ENCODE peak calls at places on chromosomes 4 and X, in four cellular contexts. D is thoracic aorta, K is HCT116, Y is cardiac fibroblast. S is an unnamed sample.

GRCh38 chr4:178137732-178138471 is 695.7 kb upstream of the AGA start:
- DNase-seq in D (no peak), Y (no peak), K (no peak), S (no peak)

GRCh38 chr4:133493776-133494175 is 344.7 kb downstream of the PCDH10 start:
- DNase-seq in K (no peak), D (no peak), Y (no peak), S (no peak)

GRCh38 chrX:41785685-41786084 is 61.7 kb downstream of the GPR82 start:
- DNase-seq in K (no peak), D (no peak), Y (peak; percentile 42), S (no peak)

GRCh38 chr4:127759228-127759820 is 22.8 kb upstream of the HSPA4L start:
- DNase-seq in Y (no peak), D (no peak), K (no peak), S (no peak)

GRCh38 chr4:76622126-76622525 is 187.1 kb downstream of the SHROOM3 start:
- DNase-seq in D (no peak), Y (no peak), K (no peak), S (no peak)

GRCh38 chrX:56783450-56783831 is 54.4 kb downstream of the NBDY start:
- DNase-seq in D (no peak), Y (no peak), K (no peak), S (peak; percentile 49)

GRCh38 chr4:1036976-1037810 is 25.8 kb downstream of the FGFRL1 start:
- DNase-seq in D (no peak), Y (no peak), K (no peak), S (no peak)

GRCh38 chr4:121228851-121229250 is 64.7 kb upstream of the TNIP3 start:
- DNase-seq in K (no peak), Y (no peak), D (no peak), S (no peak)

GRCh38 chr4:183412836-183413561 is 31.4 kb upstream of the CDKN2AIP start:
- DNase-seq in K (no peak), Y (no peak), D (no peak), S (no peak)

GRCh38 chrX:142089193-142089592 is 115.9 kb downstream of the MAGEC2 start:
- DNase-seq in Y (peak; percentile 49), D (no peak), K (no peak), S (no peak)

GRCh38 chr4:12902735-12903134 is 581.4 kb downstream of the RAB28 start:
- DNase-seq in K (no peak), D (no peak), Y (no peak), S (no peak)

GRCh38 chr4:158172196-158172557 is 648 bp downstream of the GASK1B start:
- DNase-seq in Y (peak; percentile 77), K (no peak), D (no peak), S (no peak)

GRCh38 chr4:124804584-124804983 is 92.1 kb upstream of the ANKRD50 start:
- DNase-seq in D (no peak), K (no peak), Y (no peak), S (no peak)

GRCh38 chr4:125728568-125728967 is 413.8 kb downstream of the FAT4 start:
- DNase-seq in K (no peak), D (no peak), Y (peak; percentile 97), S (no peak)

GRCh38 chr4:54937501-54937900 is 187.9 kb downstream of the KDR start:
- DNase-seq in Y (no peak), K (no peak), D (no peak), S (no peak)

GRCh38 chrX:78321809-78322208 is 5.6 kb downstream of the CYSLTR1 start:
- DNase-seq in D (no peak), K (no peak), Y (no peak), S (no peak)

GRCh38 chrX:46628406-46629371 is 55.1 kb downstream of the CHST7 start:
- DNase-seq in K (no peak), D (peak; percentile 2), Y (peak; percentile 67), S (no peak)

GRCh38 chr4:81255524-81255923 is 40.5 kb upstream of the PRKG2 start:
- DNase-seq in D (no peak), K (no peak), Y (peak; percentile 86), S (no peak)

GRCh38 chrX:30885136-30885535 is 3.9 kb downstream of the TAB3 start:
- DNase-seq in Y (no peak), K (no peak), D (no peak), S (no peak)

GRCh38 chr4:148438047-148438446 is 4.2 kb downstream of the NR3C2 start:
- DNase-seq in D (no peak), Y (no peak), K (no peak), S (no peak)

GRCh38 chrX:49282647-49283011 is 13.0 kb downstream of the PPP1R3F start:
- DNase-seq in K (peak; percentile 13), D (no peak), Y (peak; percentile 43), S (no peak)

GRCh38 chr4:80362578-80363181 is 27.1 kb downstream of the CFAP299 start:
- DNase-seq in D (no peak), K (peak; percentile 4), Y (peak; percentile 59), S (no peak)

GRCh38 chr4:184190711-184191110 is 27.0 kb downstream of the ENPP6 start:
- DNase-seq in Y (no peak), K (no peak), D (no peak), S (no peak)

GRCh38 chr4:174523003-174523693 is 860 bp upstream of the HPGD start:
- DNase-seq in K (no peak), D (no peak), Y (peak; percentile 10), S (no peak)

GRCh38 chrX:118823263-118824172 is at the start of gene ZCCHC12:
- DNase-seq in D (no peak), Y (peak; percentile 33), K (peak; percentile 27), S (no peak)

GRCh38 chr4:25925486-25926201 is 11.6 kb downstream of the SMIM20 start:
- DNase-seq in D (no peak), Y (peak; percentile 64), K (peak; percentile 35), S (no peak)

GRCh38 chr4:127533028-127533700 is 99.6 kb upstream of the INTU start:
- DNase-seq in D (no peak), Y (no peak), K (no peak), S (peak; percentile 32)

GRCh38 chr4:912548-913279 is 19.4 kb downstream of the GAK start:
- DNase-seq in Y (no peak), K (no peak), D (no peak), S (no peak)

GRCh38 chr4:183426507-183426906 is 17.9 kb upstream of the CDKN2AIP start:
- DNase-seq in D (no peak), Y (no peak), K (no peak), S (no peak)

GRCh38 chr4:67721770-67722597 is 21.0 kb upstream of the UBA6 start:
- DNase-seq in D (no peak), K (peak; percentile 68), Y (peak; percentile 65), S (no peak)

GRCh38 chr4:21476753-21477152 is 471.8 kb downstream of the KCNIP4 start:
- DNase-seq in Y (peak; percentile 10), K (no peak), D (no peak), S (no peak)

GRCh38 chr4:134219043-134219442 is 17.5 kb upstream of the PABPC4L start:
- DNase-seq in K (no peak), D (no peak), Y (no peak), S (no peak)

GRCh38 chr4:138835833-138836521 is 179.6 kb upstream of the NOCT start:
- DNase-seq in D (no peak), K (no peak), Y (peak; percentile 45), S (no peak)

GRCh38 chr4:2427383-2428334 is 8.9 kb downstream of the CFAP99 start:
- DNase-seq in Y (no peak), K (no peak), D (no peak), S (no peak)

GRCh38 chrX:13763489-13763888 is 28.9 kb downstream of the OFD1 start:
- DNase-seq in D (peak; percentile 4), Y (no peak), K (no peak), S (no peak)

GRCh38 chrX:13468096-13468495 is 101.3 kb upstream of the EGFL6 start:
- DNase-seq in D (no peak), K (no peak), Y (no peak), S (no peak)

GRCh38 chrX:95058815-95059214 is 1384.8 kb downstream of the FAM133A start:
- DNase-seq in K (no peak), Y (peak; percentile 87), D (no peak), S (no peak)

GRCh38 chrX:9440116-9440844 is 24.6 kb upstream of the TBL1X start:
- DNase-seq in K (no peak), Y (no peak), D (no peak), S (no peak)

GRCh38 chrX:9434151-9434550 is 30.7 kb upstream of the TBL1X start:
- DNase-seq in K (no peak), D (no peak), Y (no peak), S (no peak)

GRCh38 chrX:9443327-9443726 is 21.5 kb upstream of the TBL1X start:
- DNase-seq in Y (peak; percentile 18), K (no peak), D (no peak), S (no peak)

GRCh38 chrX:9436812-9437211 is 28.0 kb upstream of the TBL1X start:
- DNase-seq in Y (no peak), D (no peak), K (no peak), S (no peak)

GRCh38 chrX:9438950-9439494 is 25.8 kb upstream of the TBL1X start:
- DNase-seq in D (no peak), Y (no peak), K (no peak), S (no peak)
- TF ChIP-seq CTCF in D (no peak), Y (no peak), K (no peak), S (no peak)

GRCh38 chrX:38066934-38067333 is 60.6 kb downstream of the SYTL5 start:
- DNase-seq in D (no peak), K (no peak), Y (no peak), S (no peak)

GRCh38 chrX:38060331-38060878 is 54.1 kb downstream of the SYTL5 start:
- DNase-seq in D (no peak), Y (peak; percentile 31), K (no peak), S (no peak)

DNA sequence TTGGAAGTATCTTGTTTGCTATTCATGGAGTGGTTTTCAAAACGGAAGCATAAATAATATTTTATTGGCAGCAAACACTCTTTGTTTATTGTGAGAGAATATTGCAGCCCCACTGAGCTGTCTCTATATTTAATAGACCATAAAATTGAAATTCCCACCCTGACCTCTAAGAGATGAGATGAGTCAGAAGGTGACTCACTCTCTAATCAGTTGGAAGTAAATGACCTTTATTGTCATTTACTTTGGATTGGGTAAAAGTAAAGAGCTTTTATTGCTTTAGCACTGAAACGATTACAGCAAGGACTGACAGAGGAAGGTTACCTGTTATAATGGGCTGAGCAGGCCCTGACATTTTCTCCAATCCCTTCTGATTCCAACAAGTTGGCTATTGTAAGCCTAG is 55.0 kb downstream of the SYTL5 start:
- DNase-seq in K (peak; percentile 73), D (no peak), Y (peak; percentile 32), S (no peak)
- TF ChIP-seq CTCF in K (no peak), D (no peak), Y (no peak), S (no peak)

GRCh38 chrX:134020910-134021309 is 35.5 kb upstream of the GPC3 start:
- DNase-seq in K (no peak), Y (no peak), D (no peak), S (no peak)
- TF ChIP-seq CTCF in K (no peak), Y (no peak), D (no peak), S (no peak)

GRCh38 chr4:144615182-144615581 is 30.8 kb upstream of the HHIP start:
- DNase-seq in K (no peak), Y (peak; percentile 65), D (no peak), S (no peak)

GRCh38 chr4:144611850-144612249 is 34.1 kb upstream of the HHIP start:
- DNase-seq in K (peak; percentile 26), Y (peak; percentile 46), D (no peak), S (no peak)
- TF ChIP-seq CTCF in K (peak; percentile 63), Y (peak; percentile 61), D (no peak), S (no peak)

GRCh38 chr4:105140684-105141490 is 5.8 kb upstream of the TET2 start:
- DNase-seq in K (no peak), D (no peak), Y (peak; percentile 51), S (no peak)
- TF ChIP-seq CTCF in K (peak; percentile 67), D (peak; percentile 52), Y (peak; percentile 55), S (no peak)

S was measured in omental fat pad.